ENCODE peak calls at places on chromosomes 6 and 20, in six cellular contexts. J is GM12878, N is HepG2, F is SK-N-SH, L is H1, S is K562. Q is an unnamed sample.

GRCh38 chr6:139381216-139381615 is 6.8 kb upstream of the CITED2 start:
- DNase-seq in J (no peak), N (no peak), F (no peak), L (no peak), S (no peak), Q (no peak)

GRCh38 chr20:58633161-58634035 is 17.7 kb upstream of the STX16 start:
- DNase-seq in J (no peak), N (no peak), F (no peak), L (no peak), S (no peak), Q (no peak)

GRCh38 chr6:107555449-107555848 is 65.5 kb downstream of the SOBP start:
- DNase-seq in J (no peak), N (no peak), F (peak), L (no peak), S (no peak), Q (no peak)

GRCh38 chr6:29627762-29628418 is 5.1 kb downstream of the GABBR1 start:
- DNase-seq in J (no peak), N (no peak), F (peak), L (peak), S (peak), Q (no peak)

GRCh38 chr6:149271348-149272340 is 45.9 kb upstream of the TAB2 start:
- DNase-seq in J (peak), N (no peak), F (no peak), L (no peak), S (no peak), Q (peak)

GRCh38 chr6:30720738-30721197 is 616 bp downstream of the TUBB start:
- DNase-seq in J (no peak), N (peak), F (peak), L (peak), S (peak), Q (peak)

GRCh38 chr20:38987777-38988176 is 25.6 kb downstream of the DHX35 start:
- DNase-seq in J (peak), N (no peak), F (no peak), L (no peak), S (no peak), Q (no peak)

GRCh38 chr6:167154291-167154690 is 3.5 kb downstream of the GPR31 start:
- DNase-seq in J (no peak), N (no peak), F (no peak), L (no peak), S (no peak), Q (no peak)

GRCh38 chr6:29230666-29231065 is 60.0 kb downstream of the OR2J2 start:
- DNase-seq in J (no peak), N (no peak), F (no peak), L (no peak), S (no peak), Q (no peak)

GRCh38 chr6:22970004-22970403 is 400.6 kb downstream of the HDGFL1 start:
- DNase-seq in J (no peak), N (no peak), F (no peak), L (no peak), S (no peak), Q (no peak)

GRCh38 chr6:87161299-87161698 is 5.9 kb downstream of the ZNF292 start:
- DNase-seq in J (no peak), N (no peak), F (no peak), L (no peak), S (no peak), Q (no peak)

GRCh38 chr6:122696079-122696478 is 83.4 kb upstream of the FABP7 start:
- DNase-seq in J (no peak), N (no peak), F (no peak), L (no peak), S (no peak), Q (no peak)

GRCh38 chr6:170483413-170483812 is 69.7 kb downstream of the PSMB1 start:
- DNase-seq in J (no peak), N (no peak), F (no peak), L (no peak), S (no peak), Q (no peak)

GRCh38 chr6:28895131-28895812 is 28.5 kb downstream of the TRIM27 start:
- DNase-seq in J (peak), N (peak), F (peak), L (peak), S (peak), Q (peak)

GRCh38 chr6:99369533-99369932 is 20.1 kb upstream of the FAXC start:
- DNase-seq in J (no peak), N (no peak), F (no peak), L (no peak), S (no peak), Q (no peak)

GRCh38 chr6:45987866-45988265 is 27.8 kb downstream of the CLIC5 start:
- DNase-seq in J (no peak), N (no peak), F (no peak), L (no peak), S (no peak), Q (no peak)

GRCh38 chr6:19731286-19731685 is 105.9 kb upstream of the ID4 start:
- DNase-seq in J (no peak), N (peak), F (no peak), L (no peak), S (no peak), Q (no peak)

GRCh38 chr20:45138451-45139300 is 14.4 kb upstream of the WFDC12 start:
- DNase-seq in J (no peak), N (peak), F (peak), L (peak), S (peak), Q (peak)

DNA sequence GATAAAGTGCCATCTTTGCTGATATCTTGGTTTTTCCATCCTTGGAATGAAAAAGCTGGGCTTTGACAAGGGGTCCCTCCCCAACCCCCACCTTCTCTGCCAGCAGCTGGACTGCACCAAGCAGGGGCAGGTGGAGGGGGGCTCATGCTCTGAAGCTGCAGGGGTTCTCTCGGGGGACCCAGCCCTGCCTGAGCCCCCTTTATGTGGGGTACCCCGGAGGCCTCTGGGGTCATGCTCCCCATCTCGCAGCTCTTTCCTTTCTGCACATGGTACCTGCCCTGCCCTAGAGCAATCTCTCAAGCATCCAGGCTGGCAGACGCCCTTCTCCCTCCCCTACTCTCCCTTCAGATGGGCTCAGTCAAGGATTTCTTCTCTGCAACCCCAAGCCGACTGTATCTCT is 146.7 kb upstream of the PTPN1 start:
- DNase-seq in J (no peak), N (no peak), F (no peak), L (no peak), S (no peak), Q (no peak)
- TF ChIP-seq POLR2AphosphoS5 in J (no peak), N (no peak), F (no peak), L (no peak), S (no peak), Q (no peak)

DNA sequence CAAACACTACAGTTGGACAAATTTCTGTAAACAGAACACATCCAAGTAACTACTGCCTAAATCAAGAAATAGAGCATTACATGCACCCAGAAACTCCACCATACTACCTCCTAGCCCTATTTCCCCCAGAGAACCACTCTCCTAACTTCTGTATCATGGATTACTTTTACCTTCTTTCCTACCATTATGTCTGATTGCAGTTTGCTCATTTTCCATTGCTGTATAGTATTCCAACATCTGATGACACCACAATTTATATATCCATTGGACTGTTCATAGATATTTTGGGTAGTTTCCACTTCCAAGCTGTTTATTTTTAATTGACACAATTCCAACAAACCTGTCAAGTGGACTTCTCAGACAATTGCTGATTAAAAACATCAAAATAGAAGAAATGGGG is 271.1 kb downstream of the CDC5L start:
- DNase-seq in J (no peak), N (no peak), F (no peak), L (no peak), S (no peak), Q (no peak)
- TF ChIP-seq GABPA in J (no peak), N (no peak), F (no peak), L (no peak), S (no peak), Q (no peak)

DNA sequence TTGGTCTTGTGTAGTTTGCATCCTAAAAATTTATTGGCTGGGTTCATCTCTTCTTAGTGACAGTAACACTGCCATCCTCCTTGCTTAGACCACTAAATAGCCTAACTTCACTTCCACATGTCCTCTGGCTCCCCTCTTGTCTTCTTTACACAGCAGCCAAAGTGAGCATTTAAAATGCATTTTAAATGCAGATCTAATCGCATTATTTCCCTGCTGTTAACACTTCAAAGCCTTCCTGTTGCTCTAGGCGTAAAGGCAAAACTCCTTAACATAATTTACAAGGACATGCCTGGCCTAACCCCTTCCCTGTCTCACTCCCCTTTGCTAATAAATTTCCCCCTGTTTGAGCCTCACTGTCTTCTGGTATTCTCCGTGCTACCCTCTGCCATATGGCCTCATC is 26.4 kb downstream of the NKAIN2 start:
- DNase-seq in J (no peak), N (no peak), F (no peak), L (no peak), S (no peak), Q (no peak)
- TF ChIP-seq POLR2AphosphoS5 in J (no peak), N (no peak), F (no peak), L (no peak), S (no peak), Q (no peak)

GRCh38 chr20:17966432-17967312 is 1.9 kb downstream of the SNX5 start:
- DNase-seq in J (no peak), N (peak), F (peak), L (no peak), S (no peak), Q (no peak)
- TF ChIP-seq GABPA in J (no peak), N (no peak), F (no peak), L (no peak), S (no peak), Q (no peak)

GRCh38 chr6:132919028-132919427 is 104.7 kb downstream of the RPS12 start:
- DNase-seq in J (no peak), N (no peak), F (peak), L (no peak), S (no peak), Q (no peak)

DNA sequence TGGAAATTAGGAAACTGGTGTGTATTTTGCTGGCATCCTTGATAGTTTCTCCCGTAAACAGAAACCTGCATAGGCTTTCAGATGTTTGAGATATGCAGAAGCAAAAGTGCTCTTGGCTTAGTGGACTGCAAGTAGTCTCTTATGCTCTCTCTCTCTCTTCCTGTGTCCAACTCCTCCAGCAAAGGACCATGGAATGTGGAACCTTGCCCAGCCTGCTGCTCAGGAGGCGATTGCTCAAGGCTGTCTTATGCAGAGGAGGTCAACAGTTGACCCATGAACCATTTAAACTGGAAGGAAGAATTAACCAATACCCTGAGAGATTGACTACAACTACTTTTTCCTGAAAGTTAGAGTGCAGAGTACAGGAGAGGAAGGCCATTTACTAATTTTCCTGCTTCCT is 105.1 kb downstream of the RPS12 start:
- DNase-seq in J (no peak), N (no peak), F (no peak), L (no peak), S (no peak), Q (no peak)
- TF ChIP-seq POLR2AphosphoS5 in J (no peak), N (no peak), F (no peak), L (no peak), S (no peak), Q (no peak)

GRCh38 chr6:132813173-132813856 is 1.1 kb upstream of the RPS12 start:
- DNase-seq in J (no peak), N (peak), F (no peak), L (peak), S (peak), Q (peak)

GRCh38 chr6:132816665-132817064 is 2.3 kb downstream of the RPS12 start:
- DNase-seq in J (no peak), N (peak), F (no peak), L (no peak), S (peak), Q (no peak)

GRCh38 chr6:132812255-132812732 is 2.1 kb upstream of the RPS12 start:
- DNase-seq in J (no peak), N (peak), F (no peak), L (no peak), S (no peak), Q (no peak)

GRCh38 chr6:132812756-132813172 is 1.6 kb upstream of the RPS12 start:
- DNase-seq in J (no peak), N (peak), F (no peak), L (no peak), S (no peak), Q (no peak)

GRCh38 chr6:132814716-132815570 is 574 bp downstream of the RPS12 start:
- DNase-seq in J (no peak), N (peak), F (no peak), L (no peak), S (peak), Q (no peak)
- TF ChIP-seq GABPA in J (no peak), N (no peak), F (no peak), L (no peak), S (no peak), Q (no peak)